ENCODE peak calls at places on chromosomes 5 and 9, in nine cellular contexts. U is left ventricle myocardium inferior, C is neural progenitor cell, F is OCI-LY7, B is upper lobe of left lung, D is pancreas, O is lung, K is psoas muscle, Y is stomach. R is an unnamed sample. For H3K4me1, the result is how much of the 10 kb centered on the place peaks cover.

GRCh38 chr9:19298601-19299000 is 68.1 kb downstream of the DENND4C start:
- DNase-seq in U (no peak), C (no peak), F (no peak), B (no peak), D (no peak), O (no peak), K (no peak), Y (no peak), R (no peak)

GRCh38 chr5:132222649-132223038 is 5.0 kb downstream of the P4HA2 start:
- DNase-seq in U (no peak), C (no peak), F (peak), B (no peak), D (no peak), O (no peak), K (no peak), Y (no peak), R (no peak)

GRCh38 chr5:126210955-126211354 is 212.3 kb upstream of the GRAMD2B start:
- DNase-seq in U (no peak), C (no peak), F (no peak), B (no peak), D (no peak), O (no peak), K (no peak), Y (no peak), R (no peak)

GRCh38 chr5:152405145-152405544 is at the start of gene NMUR2:
- DNase-seq in U (peak), C (peak), F (no peak), B (no peak), D (peak), O (no peak), K (peak), Y (no peak), R (no peak)

GRCh38 chr9:128107260-128107970 is 20.1 kb downstream of the PTGES2 start:
- DNase-seq in U (peak), C (no peak), F (no peak), B (no peak), D (peak), O (no peak), K (peak), Y (no peak), R (no peak)

GRCh38 chr5:20245432-20245974 is 257.5 kb upstream of the CDH18 start:
- DNase-seq in U (no peak), C (no peak), F (no peak), B (no peak), D (no peak), O (no peak), K (no peak), Y (no peak), R (no peak)

GRCh38 chr5:59577485-59577884 is 316.0 kb downstream of the PDE4D start:
- DNase-seq in U (no peak), C (no peak), F (no peak), B (no peak), D (no peak), O (no peak), K (no peak), Y (no peak), R (no peak)

GRCh38 chr5:33043598-33043997 is 332.5 kb downstream of the NPR3 start:
- DNase-seq in U (no peak), C (no peak), F (no peak), B (no peak), D (no peak), O (no peak), K (no peak), Y (no peak), R (no peak)

GRCh38 chr9:113973963-113974413 is 97.9 kb downstream of the ZNF618 start:
- DNase-seq in U (no peak), C (no peak), F (no peak), B (no peak), D (no peak), O (peak), K (no peak), Y (peak), R (no peak)

GRCh38 chr5:108687599-108688220 is 60.0 kb upstream of the FER start:
- DNase-seq in U (no peak), C (no peak), F (no peak), B (no peak), D (no peak), O (no peak), K (no peak), Y (no peak), R (no peak)

GRCh38 chr9:89882876-89883275 is 278.1 kb downstream of the GADD45G start:
- DNase-seq in U (no peak), C (no peak), F (no peak), B (no peak), D (no peak), O (no peak), K (no peak), Y (no peak), R (no peak)

GRCh38 chr9:82421498-82421897 is 432.9 kb downstream of the SPATA31D1 start:
- DNase-seq in U (peak), C (no peak), F (no peak), B (no peak), D (no peak), O (no peak), K (no peak), Y (no peak), R (no peak)

GRCh38 chr5:154356958-154357357 is 88.8 kb upstream of the SAP30L start:
- DNase-seq in U (no peak), C (no peak), F (no peak), B (no peak), D (no peak), O (no peak), K (no peak), Y (no peak), R (no peak)

GRCh38 chr9:133304477-133305377 is 29.7 kb upstream of the ABO start:
- DNase-seq in U (no peak), C (no peak), F (no peak), B (no peak), D (no peak), O (no peak), K (no peak), Y (no peak), R (no peak)

GRCh38 chr9:89412951-89413350 is 85.0 kb downstream of the SEMA4D start:
- DNase-seq in U (no peak), C (peak), F (no peak), B (no peak), D (no peak), O (no peak), K (no peak), Y (no peak), R (no peak)

GRCh38 chr5:112174959-112175594 is 244.0 kb downstream of the EPB41L4A start:
- DNase-seq in U (no peak), C (peak), F (peak), B (no peak), D (no peak), O (no peak), K (no peak), Y (no peak), R (peak)

GRCh38 chr5:54007822-54008777 is 302.3 kb downstream of the ARL15 start:
- DNase-seq in U (no peak), C (no peak), F (no peak), B (no peak), D (no peak), O (no peak), K (no peak), Y (no peak), R (no peak)

GRCh38 chr9:12797037-12797436 is 22.2 kb downstream of the LURAP1L start:
- DNase-seq in U (no peak), C (no peak), F (no peak), B (no peak), D (no peak), O (no peak), K (no peak), Y (no peak), R (no peak)

GRCh38 chr5:114314061-114314460 is 47.8 kb upstream of the KCNN2 start:
- DNase-seq in U (no peak), C (no peak), F (no peak), B (no peak), D (no peak), O (no peak), K (no peak), Y (no peak), R (no peak)

GRCh38 chr9:131743501-131743900 is 3.6 kb upstream of the RAPGEF1 start:
- DNase-seq in U (no peak), C (no peak), F (no peak), B (no peak), D (no peak), O (no peak), K (no peak), Y (no peak), R (no peak)

GRCh38 chr5:61896811-61897210 is 409.2 kb upstream of the KIF2A start:
- DNase-seq in U (no peak), C (no peak), F (no peak), B (no peak), D (no peak), O (no peak), K (no peak), Y (no peak), R (no peak)

GRCh38 chr9:120289990-120290925 is 289.7 kb downstream of the CDK5RAP2 start:
- DNase-seq in U (no peak), C (no peak), F (no peak), B (no peak), D (no peak), O (no peak), K (no peak), Y (no peak), R (no peak)

GRCh38 chr5:176543428-176544182 is 5.5 kb upstream of the CDHR2 start:
- DNase-seq in U (peak), C (peak), F (peak), B (peak), D (peak), O (peak), K (peak), Y (peak), R (peak)

GRCh38 chr5:118017536-118017935 is 970.8 kb downstream of the DTWD2 start:
- DNase-seq in U (no peak), C (no peak), F (no peak), B (no peak), D (no peak), O (no peak), K (no peak), Y (no peak), R (no peak)

GRCh38 chr5:3963662-3964061 is 368.0 kb downstream of the IRX1 start:
- DNase-seq in U (no peak), C (no peak), F (no peak), B (no peak), D (no peak), O (no peak), K (no peak), Y (no peak), R (no peak)

GRCh38 chr5:96537386-96537785 is 104.3 kb upstream of the PCSK1 start:
- DNase-seq in U (no peak), C (no peak), F (no peak), B (no peak), D (no peak), O (no peak), K (no peak), Y (no peak), R (peak)

GRCh38 chr9:71760901-71761300 is 7.4 kb downstream of the CEMIP2 start:
- DNase-seq in U (no peak), C (peak), F (no peak), B (no peak), D (no peak), O (no peak), K (no peak), Y (no peak), R (no peak)

GRCh38 chr9:123360161-123361085 is 4.4 kb downstream of the CRB2 start:
- DNase-seq in U (no peak), C (peak), F (peak), B (peak), D (peak), O (peak), K (no peak), Y (peak), R (peak)

GRCh38 chr5:125023673-125024072 is 277.2 kb upstream of the ZNF608 start:
- DNase-seq in U (no peak), C (no peak), F (no peak), B (no peak), D (no peak), O (no peak), K (no peak), Y (no peak), R (no peak)

GRCh38 chr5:159951387-159951786 is 35.1 kb downstream of the ADRA1B start:
- DNase-seq in U (no peak), C (peak), F (peak), B (no peak), D (no peak), O (no peak), K (no peak), Y (no peak), R (no peak)

GRCh38 chr9:2925016-2925415 is 81.1 kb upstream of the PUM3 start:
- DNase-seq in U (no peak), C (no peak), F (no peak), B (no peak), D (no peak), O (no peak), K (no peak), Y (no peak), R (no peak)

DNA sequence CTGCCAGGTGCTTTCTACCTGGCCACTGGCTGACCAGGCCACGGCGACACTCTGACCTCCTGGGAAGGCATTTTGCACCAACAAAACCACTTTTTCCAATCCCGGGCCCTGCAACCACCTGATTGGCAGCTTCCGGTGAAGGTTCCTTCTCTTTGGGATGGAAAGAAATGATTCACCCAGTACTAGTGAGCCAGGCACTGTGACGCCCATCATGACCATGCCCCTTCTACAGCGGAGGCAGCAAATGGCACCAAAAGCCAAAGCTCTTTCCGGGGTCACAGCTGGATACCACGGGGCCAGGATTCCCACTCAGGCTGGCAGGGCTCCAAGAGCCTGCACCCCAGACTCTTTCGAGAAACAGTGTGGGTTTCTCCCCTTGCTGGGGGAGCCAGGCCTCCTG is 4.7 kb downstream of the NOTCH1 start:
- DNase-seq in U (no peak), C (no peak), F (no peak), B (no peak), D (no peak), O (no peak), K (no peak), Y (no peak), R (no peak)
- H3K4me1 ChIP-seq in U (half or more), C (under half), F (under half), B (half or more), D (under half), O (under half), K (under half), Y (half or more), R (half or more)

DNA sequence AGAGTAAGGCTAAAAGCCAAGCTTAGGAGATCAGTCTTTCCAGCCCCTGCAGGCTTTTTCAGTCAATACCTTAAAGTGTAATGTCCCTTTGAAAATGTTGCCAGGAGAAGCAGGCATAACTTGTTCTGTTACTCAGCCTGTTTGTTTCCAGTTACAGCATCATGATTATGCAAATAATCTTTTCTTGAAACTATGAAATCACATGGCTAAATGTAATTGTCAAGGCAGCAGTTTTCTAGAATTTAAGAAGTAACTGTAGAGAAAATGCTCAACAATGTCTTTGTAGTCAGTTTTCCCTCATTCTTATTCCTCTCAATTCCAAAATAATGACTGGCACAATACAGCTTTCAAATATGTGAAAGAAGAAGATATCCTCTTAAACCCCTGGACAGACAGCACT is 1.9 kb upstream of the GPR107 start:
- DNase-seq in U (no peak), C (no peak), F (no peak), B (no peak), D (no peak), O (no peak), K (no peak), Y (no peak), R (no peak)
- H3K27ac ChIP-seq in U (no peak), C (no peak), F (peak), B (peak), D (no peak), O (no peak), K (no peak), Y (no peak), R (no peak)

DNA sequence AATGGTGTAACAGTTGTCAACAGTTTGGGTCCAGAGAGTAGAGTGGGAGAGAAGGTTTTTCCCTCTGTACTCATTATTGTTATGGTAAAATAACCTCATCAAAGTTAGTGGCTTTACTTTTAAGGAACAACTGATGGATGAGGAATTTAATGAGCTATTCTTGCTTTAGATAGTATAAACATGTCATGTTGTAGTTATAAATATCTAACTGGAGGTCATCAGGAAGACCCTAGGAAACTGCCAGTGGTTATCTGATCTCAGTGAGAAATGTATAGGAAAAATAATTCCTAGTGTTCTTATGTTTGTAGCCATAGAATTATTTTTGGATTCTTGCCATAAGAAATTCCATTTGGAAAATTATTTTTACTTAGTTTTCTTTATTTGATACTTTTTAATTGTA is 4.1 kb downstream of the ERCC6L2 start:
- DNase-seq in U (no peak), C (no peak), F (no peak), B (no peak), D (no peak), O (no peak), K (no peak), Y (no peak), R (no peak)
- H3K4me1 ChIP-seq in U (under half), C (under half), F (under half), B (under half), D (under half), O (under half), K (under half), Y (under half), R (under half)

GRCh38 chr5:157545911-157546310 is 29.7 kb downstream of the ADAM19 start:
- DNase-seq in U (no peak), C (no peak), F (peak), B (no peak), D (no peak), O (no peak), K (no peak), Y (no peak), R (peak)
- H3K27ac ChIP-seq in U (peak), C (no peak), F (no peak), B (no peak), D (no peak), O (no peak), K (no peak), Y (peak), R (no peak)

GRCh38 chr5:73751254-73751914 is 125.4 kb downstream of the ARHGEF28 start:
- DNase-seq in U (no peak), C (no peak), F (no peak), B (no peak), D (no peak), O (no peak), K (no peak), Y (no peak), R (no peak)
- H3K4me1 ChIP-seq in U (under half), C (under half), F (under half), B (under half), D (under half), O (under half), K (under half), Y (under half), R (under half)

DNA sequence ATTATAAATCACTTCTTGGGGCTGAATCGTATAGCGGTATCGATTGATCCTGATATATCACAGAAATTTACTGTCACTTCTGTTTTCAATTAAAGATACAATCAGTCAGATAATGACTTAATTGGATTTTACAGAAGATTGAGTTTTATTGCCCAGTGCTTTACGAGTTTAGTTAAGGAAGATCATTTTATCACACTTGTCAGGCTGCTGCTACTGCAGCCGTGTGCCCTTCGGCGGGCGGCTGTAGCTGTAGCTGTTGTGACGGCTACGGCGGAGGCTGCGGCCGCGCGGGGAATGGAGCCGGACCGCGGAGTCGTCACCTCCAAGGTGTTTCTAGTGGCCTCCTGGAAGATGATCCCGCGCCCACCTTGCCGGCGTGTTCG is 7.2 kb upstream of the DMRT3 start:
- DNase-seq in U (no peak), C (peak), F (no peak), B (peak), D (no peak), O (no peak), K (no peak), Y (no peak), R (no peak)
- H3K27ac ChIP-seq in U (no peak), C (no peak), F (no peak), B (no peak), D (no peak), O (no peak), K (no peak), Y (no peak), R (no peak)

R was measured in CD4-positive, CD25-positive, alpha-beta regulatory T cell.